ENCODE peak calls at places on chromosome 1, in seven cellular contexts. D is GM18507; P is A549; F is lower leg skin; L is CD8-positive, alpha-beta memory T cell; M is EL; N is cardiac fibroblast. B is an unnamed sample.

GRCh38 chr1:111270781-111271463 is 19.7 kb upstream of the CHIA start:
- DNase-seq in N (no peak), M (no peak), D (no peak), P (no peak), F (no peak), L (no peak), B (no peak)

GRCh38 chr1:20096840-20097447 is 22.4 kb downstream of the PLA2G2D start:
- DNase-seq in L (no peak), M (no peak), F (no peak), N (no peak), P (peak), D (no peak), B (no peak)

GRCh38 chr1:27575861-27576331 is 28.0 kb downstream of the AHDC1 start:
- DNase-seq in L (no peak), N (peak), D (peak), M (peak), P (peak), F (no peak), B (peak)

GRCh38 chr1:234886081-234886874 is 242.4 kb downstream of the TOMM20 start:
- DNase-seq in D (no peak), P (no peak), L (no peak), F (no peak), N (peak), M (no peak), B (peak)

GRCh38 chr1:243428617-243429342 is 172.9 kb downstream of the SDCCAG8 start:
- DNase-seq in P (no peak), L (no peak), D (no peak), M (no peak), N (no peak), F (no peak), B (no peak)

GRCh38 chr1:41661428-41662060 is 177.1 kb upstream of the EDN2 start:
- DNase-seq in L (no peak), F (no peak), M (no peak), P (no peak), D (no peak), N (no peak), B (no peak)

GRCh38 chr1:200556005-200556404 is 64.5 kb downstream of the KIF14 start:
- DNase-seq in L (no peak), M (no peak), P (peak), F (no peak), D (no peak), N (peak), B (no peak)

GRCh38 chr1:227789881-227790400 is 25.5 kb upstream of the PRSS38 start:
- DNase-seq in D (no peak), M (no peak), F (peak), L (no peak), P (no peak), N (no peak), B (no peak)

GRCh38 chr1:29245876-29246275 is 9.6 kb downstream of the PTPRU start:
- DNase-seq in D (no peak), M (peak), F (no peak), L (no peak), P (peak), N (peak), B (peak)

GRCh38 chr1:115978292-115978941 is 2.1 kb downstream of the SLC22A15 start:
- DNase-seq in F (no peak), P (no peak), N (no peak), M (no peak), L (no peak), D (no peak), B (no peak)

GRCh38 chr1:198529414-198529813 is 11.1 kb downstream of the ATP6V1G3 start:
- DNase-seq in P (no peak), F (no peak), D (no peak), N (peak), L (no peak), M (peak), B (peak)

GRCh38 chr1:18630511-18631495 is at the start of gene PAX7:
- DNase-seq in D (no peak), M (no peak), L (no peak), P (peak), F (no peak), N (no peak), B (no peak)

GRCh38 chr1:51423098-51423821 is 92.9 kb upstream of the TTC39A start:
- DNase-seq in N (peak), P (no peak), M (peak), D (no peak), F (no peak), L (no peak), B (no peak)

GRCh38 chr1:89690595-89690994 is 57.7 kb downstream of the LRRC8C start:
- DNase-seq in M (no peak), N (no peak), P (no peak), L (no peak), D (no peak), F (no peak), B (no peak)

GRCh38 chr1:12109901-12110300 is 46.8 kb downstream of the TNFRSF8 start:
- DNase-seq in M (no peak), P (no peak), D (no peak), L (no peak), N (no peak), F (no peak), B (no peak)

B was measured in MCF 10A.